ENCODE peak calls at places on chromosomes 1 and 21, in ten cellular contexts. One of them, this sample, is unnamed. For H3K27me3, the result is how much of the 10 kb centered on the place peaks cover.

GRCh38 chr1:193417945-193418744 is 231.7 kb upstream of the B3GALT2 start:
- DNase-seq in heart right ventricle: no peak
- DNase-seq in GM23338: no peak
- DNase-seq in HL-60: no peak
- DNase-seq in CD8-positive, alpha-beta memory T cell: no peak
- DNase-seq in effector memory CD4-positive, alpha-beta T cell: no peak
- DNase-seq in aorta: no peak
- DNase-seq in SJCRH30: no peak
- DNase-seq in naive thymus-derived CD4-positive, alpha-beta T cell: peak
- DNase-seq in IMR-90: peak
- DNase-seq in this sample: no peak

GRCh38 chr21:20538039-20538658 is 460.1 kb upstream of the NCAM2 start:
- DNase-seq in heart right ventricle: no peak
- DNase-seq in GM23338: no peak
- DNase-seq in HL-60: no peak
- DNase-seq in CD8-positive, alpha-beta memory T cell: no peak
- DNase-seq in effector memory CD4-positive, alpha-beta T cell: no peak
- DNase-seq in aorta: no peak
- DNase-seq in SJCRH30: no peak
- DNase-seq in naive thymus-derived CD4-positive, alpha-beta T cell: no peak
- DNase-seq in IMR-90: no peak
- DNase-seq in this sample: no peak

GRCh38 chr1:165376041-165376810 is 19.7 kb upstream of the LMX1A start:
- DNase-seq in heart right ventricle: peak
- DNase-seq in GM23338: peak
- DNase-seq in HL-60: no peak
- DNase-seq in CD8-positive, alpha-beta memory T cell: no peak
- DNase-seq in effector memory CD4-positive, alpha-beta T cell: peak
- DNase-seq in aorta: peak
- DNase-seq in SJCRH30: no peak
- DNase-seq in naive thymus-derived CD4-positive, alpha-beta T cell: peak
- DNase-seq in IMR-90: peak
- DNase-seq in this sample: no peak

GRCh38 chr1:235888119-235888643 is 21.5 kb upstream of the LYST start:
- DNase-seq in heart right ventricle: no peak
- DNase-seq in GM23338: no peak
- DNase-seq in HL-60: no peak
- DNase-seq in CD8-positive, alpha-beta memory T cell: peak
- DNase-seq in effector memory CD4-positive, alpha-beta T cell: peak
- DNase-seq in aorta: no peak
- DNase-seq in SJCRH30: no peak
- DNase-seq in naive thymus-derived CD4-positive, alpha-beta T cell: peak
- DNase-seq in IMR-90: no peak
- DNase-seq in this sample: no peak

GRCh38 chr1:177132141-177132540 is 32.4 kb downstream of the ASTN1 start:
- DNase-seq in heart right ventricle: no peak
- DNase-seq in GM23338: no peak
- DNase-seq in HL-60: no peak
- DNase-seq in CD8-positive, alpha-beta memory T cell: no peak
- DNase-seq in effector memory CD4-positive, alpha-beta T cell: no peak
- DNase-seq in aorta: no peak
- DNase-seq in SJCRH30: no peak
- DNase-seq in naive thymus-derived CD4-positive, alpha-beta T cell: no peak
- DNase-seq in IMR-90: no peak
- DNase-seq in this sample: no peak

GRCh38 chr1:247111636-247112478 is 7.7 kb upstream of the ZNF669 start:
- DNase-seq in heart right ventricle: peak
- DNase-seq in GM23338: peak
- DNase-seq in HL-60: no peak
- DNase-seq in CD8-positive, alpha-beta memory T cell: no peak
- DNase-seq in effector memory CD4-positive, alpha-beta T cell: no peak
- DNase-seq in aorta: peak
- DNase-seq in SJCRH30: peak
- DNase-seq in naive thymus-derived CD4-positive, alpha-beta T cell: no peak
- DNase-seq in IMR-90: peak
- DNase-seq in this sample: peak

GRCh38 chr1:156420209-156421061 is 51.4 kb downstream of the RHBG start:
- DNase-seq in heart right ventricle: no peak
- DNase-seq in GM23338: peak
- DNase-seq in HL-60: no peak
- DNase-seq in CD8-positive, alpha-beta memory T cell: peak
- DNase-seq in effector memory CD4-positive, alpha-beta T cell: peak
- DNase-seq in aorta: no peak
- DNase-seq in SJCRH30: no peak
- DNase-seq in naive thymus-derived CD4-positive, alpha-beta T cell: peak
- DNase-seq in IMR-90: no peak
- DNase-seq in this sample: no peak

GRCh38 chr1:156691665-156692408 is 13.5 kb downstream of the CRABP2 start:
- DNase-seq in heart right ventricle: no peak
- DNase-seq in GM23338: peak
- DNase-seq in HL-60: no peak
- DNase-seq in CD8-positive, alpha-beta memory T cell: no peak
- DNase-seq in effector memory CD4-positive, alpha-beta T cell: no peak
- DNase-seq in aorta: no peak
- DNase-seq in SJCRH30: peak
- DNase-seq in naive thymus-derived CD4-positive, alpha-beta T cell: no peak
- DNase-seq in IMR-90: peak
- DNase-seq in this sample: peak

GRCh38 chr21:28144089-28144488 is 848.6 kb downstream of the LTN1 start:
- DNase-seq in heart right ventricle: no peak
- DNase-seq in GM23338: no peak
- DNase-seq in HL-60: no peak
- DNase-seq in CD8-positive, alpha-beta memory T cell: no peak
- DNase-seq in effector memory CD4-positive, alpha-beta T cell: no peak
- DNase-seq in aorta: no peak
- DNase-seq in SJCRH30: no peak
- DNase-seq in naive thymus-derived CD4-positive, alpha-beta T cell: no peak
- DNase-seq in IMR-90: no peak
- DNase-seq in this sample: no peak

GRCh38 chr1:33895396-33895795 is 31.5 kb downstream of the HMGB4 start:
- DNase-seq in heart right ventricle: no peak
- DNase-seq in GM23338: no peak
- DNase-seq in HL-60: no peak
- DNase-seq in CD8-positive, alpha-beta memory T cell: no peak
- DNase-seq in effector memory CD4-positive, alpha-beta T cell: no peak
- DNase-seq in aorta: no peak
- DNase-seq in SJCRH30: no peak
- DNase-seq in naive thymus-derived CD4-positive, alpha-beta T cell: no peak
- DNase-seq in IMR-90: no peak
- DNase-seq in this sample: no peak

GRCh38 chr1:98049370-98050115 is 128.7 kb upstream of the DPYD start:
- DNase-seq in heart right ventricle: no peak
- DNase-seq in GM23338: peak
- DNase-seq in HL-60: no peak
- DNase-seq in CD8-positive, alpha-beta memory T cell: no peak
- DNase-seq in effector memory CD4-positive, alpha-beta T cell: no peak
- DNase-seq in aorta: peak
- DNase-seq in SJCRH30: no peak
- DNase-seq in naive thymus-derived CD4-positive, alpha-beta T cell: no peak
- DNase-seq in IMR-90: peak
- DNase-seq in this sample: peak

GRCh38 chr1:10909697-10910489 is 102.6 kb upstream of the TARDBP start:
- DNase-seq in heart right ventricle: no peak
- DNase-seq in GM23338: peak
- DNase-seq in HL-60: peak
- DNase-seq in CD8-positive, alpha-beta memory T cell: peak
- DNase-seq in effector memory CD4-positive, alpha-beta T cell: peak
- DNase-seq in aorta: no peak
- DNase-seq in SJCRH30: peak
- DNase-seq in naive thymus-derived CD4-positive, alpha-beta T cell: peak
- DNase-seq in IMR-90: no peak
- DNase-seq in this sample: peak

GRCh38 chr21:41965045-41965444 is 11.2 kb upstream of the C2CD2 start:
- DNase-seq in heart right ventricle: no peak
- DNase-seq in GM23338: no peak
- DNase-seq in HL-60: no peak
- DNase-seq in CD8-positive, alpha-beta memory T cell: no peak
- DNase-seq in effector memory CD4-positive, alpha-beta T cell: no peak
- DNase-seq in aorta: no peak
- DNase-seq in SJCRH30: no peak
- DNase-seq in naive thymus-derived CD4-positive, alpha-beta T cell: no peak
- DNase-seq in IMR-90: no peak
- DNase-seq in this sample: no peak

GRCh38 chr1:70487910-70488665 is 77.0 kb downstream of the CTH start:
- DNase-seq in heart right ventricle: peak
- DNase-seq in GM23338: peak
- DNase-seq in HL-60: no peak
- DNase-seq in CD8-positive, alpha-beta memory T cell: no peak
- DNase-seq in effector memory CD4-positive, alpha-beta T cell: no peak
- DNase-seq in aorta: no peak
- DNase-seq in SJCRH30: peak
- DNase-seq in naive thymus-derived CD4-positive, alpha-beta T cell: peak
- DNase-seq in IMR-90: peak
- DNase-seq in this sample: peak

GRCh38 chr21:46122758-46123683 is 25.1 kb downstream of the COL6A2 start:
- DNase-seq in heart right ventricle: peak
- DNase-seq in GM23338: no peak
- DNase-seq in HL-60: no peak
- DNase-seq in CD8-positive, alpha-beta memory T cell: peak
- DNase-seq in effector memory CD4-positive, alpha-beta T cell: no peak
- DNase-seq in aorta: peak
- DNase-seq in SJCRH30: no peak
- DNase-seq in naive thymus-derived CD4-positive, alpha-beta T cell: no peak
- DNase-seq in IMR-90: no peak
- DNase-seq in this sample: no peak

GRCh38 chr1:230891413-230891812 is 23.1 kb upstream of the C1orf198 start:
- DNase-seq in heart right ventricle: no peak
- DNase-seq in GM23338: no peak
- DNase-seq in HL-60: no peak
- DNase-seq in CD8-positive, alpha-beta memory T cell: no peak
- DNase-seq in effector memory CD4-positive, alpha-beta T cell: no peak
- DNase-seq in aorta: no peak
- DNase-seq in SJCRH30: peak
- DNase-seq in naive thymus-derived CD4-positive, alpha-beta T cell: no peak
- DNase-seq in IMR-90: no peak
- DNase-seq in this sample: no peak

GRCh38 chr1:10601342-10602060 is 126.8 kb downstream of the PEX14 start:
- DNase-seq in heart right ventricle: no peak
- DNase-seq in GM23338: no peak
- DNase-seq in HL-60: no peak
- DNase-seq in CD8-positive, alpha-beta memory T cell: no peak
- DNase-seq in effector memory CD4-positive, alpha-beta T cell: no peak
- DNase-seq in aorta: no peak
- DNase-seq in SJCRH30: peak
- DNase-seq in naive thymus-derived CD4-positive, alpha-beta T cell: no peak
- DNase-seq in IMR-90: no peak
- DNase-seq in this sample: no peak

GRCh38 chr1:17118706-17119075 is 560 bp downstream of the PADI2 start:
- DNase-seq in heart right ventricle: no peak
- DNase-seq in GM23338: peak
- DNase-seq in HL-60: no peak
- DNase-seq in CD8-positive, alpha-beta memory T cell: no peak
- DNase-seq in effector memory CD4-positive, alpha-beta T cell: no peak
- DNase-seq in aorta: no peak
- DNase-seq in SJCRH30: peak
- DNase-seq in naive thymus-derived CD4-positive, alpha-beta T cell: no peak
- DNase-seq in IMR-90: no peak
- DNase-seq in this sample: no peak

DNA sequence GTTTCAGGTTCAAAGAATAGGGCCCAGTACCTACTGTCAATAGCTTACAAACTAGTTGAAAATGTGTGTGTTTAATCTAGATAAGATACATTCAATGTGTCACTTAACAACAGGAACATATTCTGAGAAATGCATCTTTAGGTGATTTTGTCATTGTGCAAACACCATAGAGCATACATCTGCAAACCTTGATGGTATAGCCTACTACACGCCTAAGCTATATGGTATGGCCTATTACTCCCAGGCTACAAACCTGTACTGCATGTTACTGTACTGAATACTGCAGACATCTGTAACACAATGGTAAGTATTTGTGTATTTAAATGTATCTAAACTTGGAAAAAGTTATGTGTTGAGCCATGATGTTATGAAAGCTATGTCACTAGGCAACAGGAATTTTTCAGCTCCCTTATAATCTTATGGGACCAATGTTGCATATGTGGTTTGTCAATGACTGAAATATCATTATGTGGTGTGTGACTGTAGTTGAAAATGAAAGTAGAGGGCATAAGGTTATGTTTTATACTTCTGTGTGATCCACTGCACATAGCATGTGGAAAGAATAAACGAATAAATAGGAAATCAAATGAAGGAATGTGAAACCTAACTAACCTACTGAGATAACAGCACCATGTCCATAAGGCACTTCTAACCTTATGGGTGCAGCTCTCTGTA is 129.0 kb upstream of the CAMK1G start:
- DNase-seq in heart right ventricle: no peak
- DNase-seq in GM23338: no peak
- DNase-seq in HL-60: no peak
- DNase-seq in CD8-positive, alpha-beta memory T cell: no peak
- DNase-seq in effector memory CD4-positive, alpha-beta T cell: no peak
- DNase-seq in aorta: no peak
- DNase-seq in SJCRH30: no peak
- DNase-seq in naive thymus-derived CD4-positive, alpha-beta T cell: no peak
- DNase-seq in IMR-90: no peak
- DNase-seq in this sample: no peak
- H3K4me3 ChIP-seq in heart right ventricle: no peak
- H3K4me3 ChIP-seq in GM23338: no peak
- H3K4me3 ChIP-seq in HL-60: no peak
- H3K4me3 ChIP-seq in CD8-positive, alpha-beta memory T cell: no peak
- H3K4me3 ChIP-seq in effector memory CD4-positive, alpha-beta T cell: no peak
- H3K4me3 ChIP-seq in aorta: no peak
- H3K4me3 ChIP-seq in SJCRH30: no peak
- H3K4me3 ChIP-seq in naive thymus-derived CD4-positive, alpha-beta T cell: no peak
- H3K4me3 ChIP-seq in IMR-90: no peak
- H3K4me3 ChIP-seq in this sample: no peak

GRCh38 chr1:66266756-66267155 is 267.2 kb upstream of the SGIP1 start:
- DNase-seq in heart right ventricle: no peak
- DNase-seq in GM23338: no peak
- DNase-seq in HL-60: no peak
- DNase-seq in CD8-positive, alpha-beta memory T cell: no peak
- DNase-seq in effector memory CD4-positive, alpha-beta T cell: no peak
- DNase-seq in aorta: no peak
- DNase-seq in SJCRH30: no peak
- DNase-seq in naive thymus-derived CD4-positive, alpha-beta T cell: no peak
- DNase-seq in IMR-90: no peak
- DNase-seq in this sample: no peak
- H3K27ac ChIP-seq in heart right ventricle: peak
- H3K27ac ChIP-seq in GM23338: no peak
- H3K27ac ChIP-seq in HL-60: peak
- H3K27ac ChIP-seq in CD8-positive, alpha-beta memory T cell: no peak
- H3K27ac ChIP-seq in effector memory CD4-positive, alpha-beta T cell: no peak
- H3K27ac ChIP-seq in aorta: no peak
- H3K27ac ChIP-seq in SJCRH30: no peak
- H3K27ac ChIP-seq in naive thymus-derived CD4-positive, alpha-beta T cell: no peak
- H3K27ac ChIP-seq in IMR-90: no peak
- H3K27ac ChIP-seq in this sample: no peak

GRCh38 chr1:3071507-3072177 is 2.6 kb downstream of the PRDM16 start:
- DNase-seq in heart right ventricle: no peak
- DNase-seq in GM23338: no peak
- DNase-seq in HL-60: no peak
- DNase-seq in CD8-positive, alpha-beta memory T cell: no peak
- DNase-seq in effector memory CD4-positive, alpha-beta T cell: no peak
- DNase-seq in aorta: peak
- DNase-seq in SJCRH30: no peak
- DNase-seq in naive thymus-derived CD4-positive, alpha-beta T cell: no peak
- DNase-seq in IMR-90: no peak
- DNase-seq in this sample: no peak
- H3K27me3 ChIP-seq in heart right ventricle: under half
- H3K27me3 ChIP-seq in GM23338: half or more
- H3K27me3 ChIP-seq in HL-60: half or more
- H3K27me3 ChIP-seq in CD8-positive, alpha-beta memory T cell: under half
- H3K27me3 ChIP-seq in effector memory CD4-positive, alpha-beta T cell: under half
- H3K27me3 ChIP-seq in aorta: under half
- H3K27me3 ChIP-seq in SJCRH30: under half
- H3K27me3 ChIP-seq in naive thymus-derived CD4-positive, alpha-beta T cell: under half
- H3K27me3 ChIP-seq in IMR-90: half or more
- H3K27me3 ChIP-seq in this sample: under half

GRCh38 chr1:50110084-50110615 is 1.4 kb downstream of the ELAVL4 start:
- DNase-seq in heart right ventricle: no peak
- DNase-seq in GM23338: no peak
- DNase-seq in HL-60: peak
- DNase-seq in CD8-positive, alpha-beta memory T cell: no peak
- DNase-seq in effector memory CD4-positive, alpha-beta T cell: no peak
- DNase-seq in aorta: no peak
- DNase-seq in SJCRH30: no peak
- DNase-seq in naive thymus-derived CD4-positive, alpha-beta T cell: no peak
- DNase-seq in IMR-90: no peak
- DNase-seq in this sample: no peak
- H3K4me3 ChIP-seq in heart right ventricle: no peak
- H3K4me3 ChIP-seq in GM23338: no peak
- H3K4me3 ChIP-seq in HL-60: no peak
- H3K4me3 ChIP-seq in CD8-positive, alpha-beta memory T cell: no peak
- H3K4me3 ChIP-seq in effector memory CD4-positive, alpha-beta T cell: no peak
- H3K4me3 ChIP-seq in aorta: no peak
- H3K4me3 ChIP-seq in SJCRH30: no peak
- H3K4me3 ChIP-seq in naive thymus-derived CD4-positive, alpha-beta T cell: no peak
- H3K4me3 ChIP-seq in IMR-90: no peak
- H3K4me3 ChIP-seq in this sample: no peak